ENCODE peak calls at places on chromosomes 7 and 10, in four cellular contexts. One of them, this sample, is unnamed.

GRCh38 chr7:115984105-115984504 is 46.5 kb downstream of the TFEC start:
- DNase-seq in KBM-7: no peak
- DNase-seq in C1 segment of cervical spinal cord: no peak
- DNase-seq in heart left ventricle: no peak
- DNase-seq in this sample: no peak

GRCh38 chr10:89494615-89495014 is 40.8 kb downstream of the SLC16A12 start:
- DNase-seq in KBM-7: no peak
- DNase-seq in C1 segment of cervical spinal cord: no peak
- DNase-seq in heart left ventricle: no peak
- DNase-seq in this sample: no peak

GRCh38 chr10:79331709-79332108 is 15.6 kb upstream of the PPIF start:
- DNase-seq in KBM-7: peak
- DNase-seq in C1 segment of cervical spinal cord: no peak
- DNase-seq in heart left ventricle: peak
- DNase-seq in this sample: peak

GRCh38 chr10:56836659-56837058 is 475.6 kb upstream of the ZWINT start:
- DNase-seq in KBM-7: no peak
- DNase-seq in C1 segment of cervical spinal cord: no peak
- DNase-seq in heart left ventricle: no peak
- DNase-seq in this sample: no peak

GRCh38 chr10:70432101-70432500 is 9.4 kb downstream of the NODAL start:
- DNase-seq in KBM-7: no peak
- DNase-seq in C1 segment of cervical spinal cord: peak
- DNase-seq in heart left ventricle: peak
- DNase-seq in this sample: no peak

GRCh38 chr7:102095933-102096332 is 190.7 kb upstream of the SH2B2 start:
- DNase-seq in KBM-7: no peak
- DNase-seq in C1 segment of cervical spinal cord: no peak
- DNase-seq in heart left ventricle: no peak
- DNase-seq in this sample: no peak

GRCh38 chr10:60353519-60354258 is 36.0 kb downstream of the ANK3 start:
- DNase-seq in KBM-7: no peak
- DNase-seq in C1 segment of cervical spinal cord: peak
- DNase-seq in heart left ventricle: peak
- DNase-seq in this sample: no peak

GRCh38 chr7:135774284-135774683 is 25.7 kb upstream of the FAM180A start:
- DNase-seq in KBM-7: no peak
- DNase-seq in C1 segment of cervical spinal cord: no peak
- DNase-seq in heart left ventricle: peak
- DNase-seq in this sample: no peak

GRCh38 chr10:75469018-75469616 is 37.7 kb downstream of the LRMDA start:
- DNase-seq in KBM-7: peak
- DNase-seq in C1 segment of cervical spinal cord: no peak
- DNase-seq in heart left ventricle: peak
- DNase-seq in this sample: no peak

GRCh38 chr10:123997486-123998196 is 95.8 kb downstream of the CHST15 start:
- DNase-seq in KBM-7: no peak
- DNase-seq in C1 segment of cervical spinal cord: no peak
- DNase-seq in heart left ventricle: no peak
- DNase-seq in this sample: no peak

GRCh38 chr10:95229724-95230627 is 35.9 kb downstream of the ACSM6 start:
- DNase-seq in KBM-7: no peak
- DNase-seq in C1 segment of cervical spinal cord: no peak
- DNase-seq in heart left ventricle: no peak
- DNase-seq in this sample: no peak

GRCh38 chr7:28503396-28503795 is 91.1 kb downstream of the CREB5 start:
- DNase-seq in KBM-7: no peak
- DNase-seq in C1 segment of cervical spinal cord: no peak
- DNase-seq in heart left ventricle: no peak
- DNase-seq in this sample: no peak

GRCh38 chr7:155169498-155170065 is 99.5 kb downstream of the HTR5A start:
- DNase-seq in KBM-7: no peak
- DNase-seq in C1 segment of cervical spinal cord: no peak
- DNase-seq in heart left ventricle: no peak
- DNase-seq in this sample: no peak

GRCh38 chr10:123270221-123270620 is 116.0 kb downstream of the BUB3 start:
- DNase-seq in KBM-7: no peak
- DNase-seq in C1 segment of cervical spinal cord: no peak
- DNase-seq in heart left ventricle: no peak
- DNase-seq in this sample: no peak

GRCh38 chr10:48496831-48497792 is 107.8 kb downstream of the ARHGAP22 start:
- DNase-seq in KBM-7: peak
- DNase-seq in C1 segment of cervical spinal cord: no peak
- DNase-seq in heart left ventricle: no peak
- DNase-seq in this sample: no peak

GRCh38 chr10:3494131-3494878 is 290.7 kb downstream of the KLF6 start:
- DNase-seq in KBM-7: no peak
- DNase-seq in C1 segment of cervical spinal cord: no peak
- DNase-seq in heart left ventricle: peak
- DNase-seq in this sample: no peak

GRCh38 chr10:98790817-98791216 is 344.1 kb upstream of the HPS1 start:
- DNase-seq in KBM-7: peak
- DNase-seq in C1 segment of cervical spinal cord: no peak
- DNase-seq in heart left ventricle: no peak
- DNase-seq in this sample: no peak

GRCh38 chr10:16401416-16401815 is 35.4 kb upstream of the PTER start:
- DNase-seq in KBM-7: no peak
- DNase-seq in C1 segment of cervical spinal cord: no peak
- DNase-seq in heart left ventricle: no peak
- DNase-seq in this sample: no peak